ENCODE peak calls at places on chromosome 1, in eight cellular contexts. C is natural killer cell, H is HepG2, M is gastroesophageal sphincter, U is pancreas, Y is omental fat pad, T is upper lobe of right lung, S is psoas muscle. O is an unnamed sample.

GRCh38 chr1:178066904-178067531 is 26.9 kb upstream of the RASAL2 start:
- ATAC-seq in C (no peak), H (peak; percentile 58), M (no peak), U (peak; percentile 51), Y (no peak), T (peak; percentile 85), S (no peak), O (no peak)

GRCh38 chr1:30111431-30111830 is 612.0 kb downstream of the MATN1 start:
- ATAC-seq in C (no peak), H (peak; percentile 81), M (peak; percentile 61), U (peak; percentile 83), Y (no peak), T (peak; percentile 79), S (peak; percentile 55), O (peak; percentile 48)

GRCh38 chr1:8297245-8297644 is 20.7 kb upstream of the SLC45A1 start:
- ATAC-seq in C (no peak), H (no peak), M (no peak), U (no peak), Y (no peak), T (no peak), S (no peak), O (no peak)

GRCh38 chr1:156794506-156795373 is 21.9 kb downstream of the SH2D2A start:
- ATAC-seq in C (no peak), H (peak; percentile 50), M (no peak), U (no peak), Y (no peak), T (no peak), S (no peak), O (no peak)

GRCh38 chr1:193123751-193124150 is 1.9 kb downstream of the CDC73 start:
- ATAC-seq in C (no peak), H (no peak), M (no peak), U (no peak), Y (no peak), T (no peak), S (no peak), O (no peak)

GRCh38 chr1:183724350-183725042 is 71.4 kb upstream of the APOBEC4 start:
- ATAC-seq in C (no peak), H (no peak), M (no peak), U (no peak), Y (no peak), T (no peak), S (no peak), O (no peak)

GRCh38 chr1:31930827-31931226 is 7.3 kb downstream of the PTP4A2 start:
- ATAC-seq in C (no peak), H (no peak), M (no peak), U (no peak), Y (no peak), T (no peak), S (no peak), O (no peak)

GRCh38 chr1:27724961-27725373 is 794 bp upstream of the FAM76A start:
- ATAC-seq in C (no peak), H (peak; percentile 34), M (no peak), U (no peak), Y (no peak), T (no peak), S (no peak), O (no peak)

GRCh38 chr1:32208891-32209309 is at the start of gene DCDC2B:
- ATAC-seq in C (no peak), H (no peak), M (no peak), U (peak; percentile 56), Y (no peak), T (peak; percentile 1), S (peak; percentile 25), O (peak; percentile 36)

GRCh38 chr1:64348270-64348669 is 121.7 kb upstream of the CACHD1 start:
- ATAC-seq in C (no peak), H (no peak), M (no peak), U (no peak), Y (no peak), T (no peak), S (no peak), O (no peak)

GRCh38 chr1:112840631-112841624 is 115.1 kb downstream of the SLC16A1 start:
- ATAC-seq in C (no peak), H (no peak), M (no peak), U (no peak), Y (no peak), T (peak; percentile 55), S (no peak), O (no peak)

O was measured in esophagus mucosa.